ENCODE peak calls at places on chromosomes 4 and X, in six cellular contexts. B, E, X, J, N and R are unnamed samples.

GRCh38 chr4:158906073-158906472 is 137.2 kb downstream of the FNIP2 start:
- DNase-seq in J (no peak), E (peak), X (no peak), N (no peak), B (no peak), R (peak)

GRCh38 chr4:1330761-1331590 is 16.0 kb upstream of the UVSSA start:
- DNase-seq in B (no peak), J (no peak), X (peak), E (no peak), N (no peak), R (no peak)

GRCh38 chrX:71637848-71638247 is 19.5 kb upstream of the CXCR3 start:
- DNase-seq in B (no peak), J (no peak), E (peak), X (no peak), N (no peak), R (peak)

GRCh38 chr4:108360857-108361820 is 192.4 kb upstream of the LEF1 start:
- DNase-seq in J (no peak), X (no peak), N (no peak), B (no peak), E (no peak), R (peak)

GRCh38 chr4:112509243-112510190 is 6.5 kb downstream of the NEUROG2 start:
- DNase-seq in N (peak), E (no peak), X (no peak), B (no peak), J (no peak), R (no peak)

GRCh38 chrX:107168259-107168658 is 38.0 kb downstream of the NUP62CL start:
- DNase-seq in J (no peak), E (no peak), X (no peak), B (no peak), N (no peak), R (no peak)

GRCh38 chrX:17814557-17814956 is 46.5 kb downstream of the RAI2 start:
- DNase-seq in B (no peak), J (no peak), N (no peak), X (no peak), E (no peak), R (no peak)

GRCh38 chrX:103585421-103586313 is at the start of gene TCEAL4:
- DNase-seq in B (peak), E (peak), J (peak), X (peak), N (peak), R (peak)

GRCh38 chrX:153845842-153846241 is 15.5 kb upstream of the PDZD4 start:
- DNase-seq in J (no peak), N (no peak), E (no peak), X (no peak), B (no peak), R (no peak)

GRCh38 chr4:2948895-2949781 is 14.1 kb downstream of the NOP14 start:
- DNase-seq in N (no peak), J (no peak), B (peak), X (no peak), E (peak), R (peak)

GRCh38 chr4:138428611-138429010 is 186.5 kb upstream of the SLC7A11 start:
- DNase-seq in N (no peak), X (no peak), J (no peak), B (no peak), E (no peak), R (no peak)

GRCh38 chr4:41257257-41257900 is 651 bp downstream of the UCHL1 start:
- DNase-seq in B (peak), E (peak), J (peak), N (peak), X (no peak), R (peak)

GRCh38 chrX:12210196-12210815 is 72.0 kb downstream of the FRMPD4 start:
- DNase-seq in J (no peak), X (no peak), E (no peak), N (peak), B (peak), R (no peak)

GRCh38 chr4:81723044-81723884 is 251.6 kb upstream of the RASGEF1B start:
- DNase-seq in X (no peak), J (no peak), B (no peak), E (no peak), N (no peak), R (no peak)

GRCh38 chr4:55996611-55997010 is 47.9 kb downstream of the CEP135 start:
- DNase-seq in N (no peak), B (no peak), J (no peak), X (no peak), E (no peak), R (no peak)

GRCh38 chrX:40064055-40064597 is 33.6 kb downstream of the BCOR start:
- DNase-seq in J (no peak), N (no peak), E (no peak), X (no peak), B (no peak), R (no peak)

GRCh38 chr4:76989391-76990061 is 40.0 kb downstream of the SEPTIN11 start:
- DNase-seq in N (no peak), E (no peak), X (peak), B (no peak), J (no peak), R (no peak)

DNA sequence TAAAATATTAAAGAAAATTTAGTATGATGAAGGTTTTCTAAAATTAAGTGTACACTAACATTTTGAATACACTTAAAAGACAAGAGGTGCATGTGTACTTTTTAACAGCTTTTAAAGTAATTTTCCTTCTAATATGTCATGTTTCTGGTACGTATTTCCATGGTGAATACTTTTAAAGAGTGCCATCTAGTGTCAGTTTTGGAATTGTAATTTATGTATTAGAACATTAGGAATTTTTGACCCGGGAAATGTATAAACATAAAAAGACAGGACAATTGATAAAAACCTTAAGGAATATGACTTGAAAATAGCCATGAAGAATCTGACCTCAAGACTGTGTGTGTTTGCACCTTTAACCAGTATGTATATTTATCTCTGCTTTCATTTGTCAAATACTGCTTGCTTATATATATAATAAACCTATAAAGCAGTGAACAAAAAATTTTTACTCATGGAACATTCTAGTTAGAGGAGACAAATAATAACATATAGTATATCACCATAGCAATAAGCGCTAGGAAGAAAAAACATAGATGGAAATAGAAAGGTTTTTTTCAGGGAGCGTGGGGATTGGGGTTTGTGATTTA is 7.2 kb downstream of the GSTCD start:
- DNase-seq in J (no peak), B (no peak), E (peak), X (no peak), N (no peak), R (peak)
- TF ChIP-seq CTCF in J (peak), B (peak), E (peak), X (peak), N (no peak), R (peak)

GRCh38 chr4:163967263-163967662 is 472.8 kb downstream of the TMA16 start:
- DNase-seq in N (no peak), E (no peak), J (no peak), B (no peak), X (no peak), R (peak)

GRCh38 chr4:163967710-163968109 is 473.2 kb downstream of the TMA16 start:
- DNase-seq in X (no peak), B (no peak), J (no peak), E (no peak), N (no peak), R (no peak)
- TF ChIP-seq CTCF in X (no peak), B (no peak), J (no peak), E (no peak), N (no peak), R (no peak)

GRCh38 chrX:9728271-9728670 is 37.4 kb downstream of the GPR143 start:
- DNase-seq in N (no peak), X (no peak), E (peak), B (no peak), J (no peak), R (no peak)

GRCh38 chrX:9729161-9729885 is 36.3 kb downstream of the GPR143 start:
- DNase-seq in E (no peak), N (no peak), J (no peak), B (no peak), X (no peak), R (no peak)

GRCh38 chrX:9730078-9730477 is 35.6 kb downstream of the GPR143 start:
- DNase-seq in B (no peak), E (no peak), J (no peak), N (no peak), X (no peak), R (no peak)

GRCh38 chrX:9724711-9725110 is 40.9 kb downstream of the GPR143 start:
- DNase-seq in X (no peak), B (no peak), N (no peak), E (no peak), J (no peak), R (no peak)
- TF ChIP-seq CTCF in X (no peak), B (no peak), N (no peak), E (no peak), J (no peak), R (no peak)

DNA sequence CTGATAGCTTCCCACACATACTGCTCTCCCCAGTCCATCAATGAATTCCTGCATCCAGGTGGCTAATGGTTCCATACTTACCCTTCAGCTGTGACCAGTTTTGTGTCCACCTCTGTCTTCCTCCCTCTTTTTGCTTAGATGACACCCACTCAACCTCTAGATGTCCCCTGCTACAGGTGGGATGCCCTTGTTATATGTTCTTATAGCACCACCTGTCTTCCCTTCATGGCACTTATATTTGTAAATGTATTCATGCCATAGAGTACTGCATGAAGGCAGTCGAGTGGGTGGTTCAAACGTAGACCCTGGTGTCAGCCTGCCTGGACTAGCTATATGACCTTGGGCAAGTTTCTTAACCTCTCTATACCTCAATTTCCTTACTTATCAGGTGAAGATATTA is 6.5 kb upstream of the USP46 start:
- DNase-seq in E (peak), X (no peak), N (no peak), J (no peak), B (no peak), R (peak)
- TF ChIP-seq CTCF in E (peak), X (no peak), N (no peak), J (peak), B (no peak), R (peak)

DNA sequence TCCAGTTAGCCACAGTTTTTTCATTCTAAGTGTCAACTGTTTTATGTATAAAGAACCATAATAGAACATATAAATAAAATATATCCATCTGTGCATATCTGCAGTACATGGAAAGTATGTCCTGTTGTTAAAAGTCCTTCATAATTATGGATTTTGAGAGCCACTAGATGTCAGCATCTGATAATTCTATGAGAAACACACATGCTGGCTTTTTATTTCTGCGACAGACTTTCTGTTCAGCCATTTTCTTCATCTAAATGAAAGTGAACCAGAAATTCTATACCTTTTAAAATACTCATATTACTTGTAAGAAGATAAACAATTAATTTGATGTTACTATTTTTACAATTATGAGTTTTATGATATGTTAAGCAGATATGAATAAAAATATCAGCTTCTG is 251.4 kb downstream of the GPM6A start:
- DNase-seq in B (no peak), J (no peak), N (no peak), E (peak), X (no peak), R (peak)
- TF ChIP-seq CTCF in B (peak), J (no peak), N (no peak), E (peak), X (no peak), R (peak)

GRCh38 chr4:137063961-137064360 is 468.3 kb downstream of the PCDH18 start:
- DNase-seq in J (no peak), B (no peak), N (no peak), E (no peak), X (no peak), R (no peak)

GRCh38 chr4:137070614-137071013 is 461.7 kb downstream of the PCDH18 start:
- DNase-seq in B (peak), E (no peak), N (no peak), X (no peak), J (no peak), R (no peak)

GRCh38 chr4:137065306-137065705 is 467.0 kb downstream of the PCDH18 start:
- DNase-seq in E (no peak), B (no peak), X (no peak), J (no peak), N (no peak), R (no peak)

GRCh38 chr4:137069473-137069872 is 462.8 kb downstream of the PCDH18 start:
- DNase-seq in E (no peak), N (no peak), J (no peak), X (no peak), B (no peak), R (peak)
- TF ChIP-seq CTCF in E (peak), N (no peak), J (no peak), X (no peak), B (no peak), R (no peak)

GRCh38 chr4:62531731-62532130 is 1331.6 kb downstream of the ADGRL3 start:
- DNase-seq in N (no peak), B (no peak), J (no peak), X (no peak), E (no peak), R (peak)
- TF ChIP-seq CTCF in N (no peak), B (no peak), J (no peak), X (no peak), E (peak), R (no peak)